ENCODE peak calls at places on chromosomes 3 and 15, in four cellular contexts. R is HepG2, H is A549, K is K562. N is an unnamed sample.

GRCh38 chr15:89196994-89197393 is 24.4 kb downstream of the RLBP1 start:
- DNase-seq in R (peak; percentile 15), H (no peak), K (no peak), N (no peak)

GRCh38 chr3:171306631-171307030 is 153.6 kb downstream of the TNIK start:
- DNase-seq in R (no peak), H (peak; percentile 10), K (no peak), N (no peak)

GRCh38 chr3:97911459-97911858 is 60.8 kb downstream of the RIOX2 start:
- DNase-seq in R (no peak), H (no peak), K (no peak), N (no peak)

GRCh38 chr3:24662449-24663345 is 168.0 kb upstream of the THRB start:
- DNase-seq in R (no peak), H (no peak), K (no peak), N (no peak)

GRCh38 chr3:136787226-136787793 is 31.6 kb upstream of the SLC35G2 start:
- DNase-seq in R (peak; percentile 27), H (no peak), K (peak; percentile 12), N (no peak)

GRCh38 chr3:155676252-155676981 is 68.5 kb downstream of the PLCH1 start:
- DNase-seq in R (no peak), H (peak; percentile 13), K (no peak), N (peak; percentile 9)

GRCh38 chr3:183515968-183516851 is 39.3 kb downstream of the KLHL6 start:
- DNase-seq in R (no peak), H (no peak), K (no peak), N (no peak)

GRCh38 chr3:153001428-153001827 is 160.6 kb upstream of the RAP2B start:
- DNase-seq in R (no peak), H (no peak), K (no peak), N (no peak)

GRCh38 chr3:46646700-46647099 is 34.4 kb downstream of the FAM240A start:
- DNase-seq in R (no peak), H (no peak), K (no peak), N (no peak)

GRCh38 chr3:81723732-81724313 is 37.6 kb downstream of the GBE1 start:
- DNase-seq in R (peak; percentile 41), H (peak; percentile 56), K (no peak), N (no peak)

GRCh38 chr15:61798631-61799030 is 261.6 kb downstream of the VPS13C start:
- DNase-seq in R (no peak), H (no peak), K (no peak), N (no peak)

GRCh38 chr15:68408971-68409370 is 23.0 kb downstream of the ITGA11 start:
- DNase-seq in R (no peak), H (no peak), K (no peak), N (no peak)

GRCh38 chr15:88467935-88468528 is 524 bp downstream of the MRPS11 start:
- DNase-seq in R (no peak), H (peak; percentile 25), K (peak; percentile 27), N (no peak)

GRCh38 chr3:15636028-15636709 is 34.6 kb downstream of the BTD start:
- DNase-seq in R (no peak), H (peak; percentile 78), K (no peak), N (no peak)

GRCh38 chr15:74843891-74844299 is 939 bp upstream of the ULK3 start:
- DNase-seq in R (no peak), H (no peak), K (peak; percentile 75), N (no peak)

GRCh38 chr3:7421065-7421464 is 560.1 kb downstream of the GRM7 start:
- DNase-seq in R (no peak), H (no peak), K (no peak), N (no peak)

GRCh38 chr3:122678496-122678895 is 2.1 kb upstream of the PARP14 start:
- DNase-seq in R (no peak), H (no peak), K (no peak), N (no peak)

DNA sequence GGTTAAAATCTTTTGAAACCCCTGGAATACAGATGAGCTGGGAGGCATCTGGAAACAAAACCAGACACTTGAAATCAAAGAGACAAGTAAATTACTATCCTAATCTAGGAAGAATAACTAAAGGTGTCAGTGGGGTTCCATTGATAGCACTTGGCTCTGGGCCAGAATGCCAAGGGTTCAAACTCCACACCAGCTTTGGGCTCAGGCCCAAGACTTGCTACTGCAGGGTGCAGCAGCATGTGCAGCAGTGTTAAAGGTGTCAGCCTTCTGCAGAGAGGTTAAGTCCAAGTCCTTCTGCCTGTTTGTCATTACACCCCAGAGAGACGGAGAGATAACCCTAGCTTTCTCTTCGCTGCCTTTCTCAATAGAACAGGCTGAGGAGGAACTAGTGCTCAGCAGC is 273.9 kb downstream of the TIGIT start:
- DNase-seq in R (no peak), H (no peak), K (no peak), N (no peak)
- TF ChIP-seq PHF8 in R (no peak), H (no peak), K (no peak), N (no peak)

GRCh38 chr15:100373037-100373896 is 31.5 kb upstream of the ADAMTS17 start:
- DNase-seq in R (no peak), H (no peak), K (no peak), N (no peak)
- TF ChIP-seq PHF8 in R (no peak), H (no peak), K (no peak), N (peak; percentile 31)

GRCh38 chr3:102165367-102165766 is 269.4 kb upstream of the ZPLD1 start:
- DNase-seq in R (no peak), H (no peak), K (no peak), N (no peak)
- TF ChIP-seq PHF8 in R (no peak), H (no peak), K (no peak), N (no peak)

GRCh38 chr3:195888311-195888761 is 20.0 kb downstream of the TNK2 start:
- DNase-seq in R (no peak), H (no peak), K (no peak), N (no peak)
- TF ChIP-seq PHF8 in R (no peak), H (no peak), K (no peak), N (no peak)

GRCh38 chr3:52848617-52849016 is 13.8 kb upstream of the MUSTN1 start:
- DNase-seq in R (no peak), H (peak; percentile 9), K (no peak), N (no peak)
- TF ChIP-seq PHF8 in R (no peak), H (no peak), K (no peak), N (no peak)

DNA sequence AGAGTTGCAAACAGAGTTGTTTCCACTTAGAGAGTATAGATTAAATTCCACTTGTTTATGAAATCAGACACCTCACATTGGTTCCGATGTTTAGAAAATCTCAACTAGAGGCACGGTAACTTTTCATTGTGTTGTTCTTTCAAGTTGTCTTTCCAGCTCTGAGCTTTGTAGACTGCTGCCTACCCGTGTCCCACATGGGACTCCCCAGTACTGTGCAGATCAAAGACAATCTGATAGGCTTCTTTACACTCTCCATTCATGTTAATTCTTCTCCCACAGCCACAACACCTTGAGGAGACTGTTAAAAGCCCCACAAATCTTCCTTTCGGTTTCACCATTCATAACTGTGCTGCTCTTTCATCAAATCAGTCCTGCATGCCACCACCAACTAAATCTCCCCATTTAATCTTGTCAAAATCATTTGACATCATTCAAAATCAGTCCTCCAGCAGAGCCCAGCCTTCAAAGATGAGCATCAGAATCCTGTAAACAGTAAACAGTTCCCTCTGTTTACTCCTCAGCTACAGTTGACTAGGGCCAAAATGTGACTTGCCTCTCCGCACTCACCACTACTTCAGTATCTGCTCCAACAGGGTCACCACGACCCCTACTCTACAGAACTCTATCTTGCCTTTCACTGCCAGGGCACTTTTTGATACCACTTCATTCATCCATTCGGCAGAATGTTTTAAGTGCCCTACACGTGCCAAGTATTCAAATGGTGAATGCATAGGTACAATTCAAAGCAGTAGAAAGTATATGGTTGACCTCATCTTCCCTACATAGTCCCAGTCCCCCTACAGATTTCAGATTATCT is 8.3 kb downstream of the ANXA2 start:
- DNase-seq in R (no peak), H (no peak), K (no peak), N (no peak)
- TF ChIP-seq PHF8 in R (no peak), H (no peak), K (no peak), N (no peak)

GRCh38 chr3:148150141-148150540 is 547.6 kb upstream of the AGTR1 start:
- DNase-seq in R (no peak), H (no peak), K (no peak), N (no peak)

GRCh38 chr3:148149556-148149955 is 548.1 kb upstream of the AGTR1 start:
- DNase-seq in R (no peak), H (no peak), K (no peak), N (no peak)

GRCh38 chr3:148146241-148146640 is 551.5 kb upstream of the AGTR1 start:
- DNase-seq in R (no peak), H (no peak), K (no peak), N (no peak)

GRCh38 chr3:148147896-148148295 is 549.8 kb upstream of the AGTR1 start:
- DNase-seq in R (no peak), H (no peak), K (no peak), N (no peak)

GRCh38 chr3:148146947-148147346 is 550.8 kb upstream of the AGTR1 start:
- DNase-seq in R (no peak), H (no peak), K (no peak), N (no peak)
- TF ChIP-seq PHF8 in R (no peak), H (no peak), K (no peak), N (no peak)

DNA sequence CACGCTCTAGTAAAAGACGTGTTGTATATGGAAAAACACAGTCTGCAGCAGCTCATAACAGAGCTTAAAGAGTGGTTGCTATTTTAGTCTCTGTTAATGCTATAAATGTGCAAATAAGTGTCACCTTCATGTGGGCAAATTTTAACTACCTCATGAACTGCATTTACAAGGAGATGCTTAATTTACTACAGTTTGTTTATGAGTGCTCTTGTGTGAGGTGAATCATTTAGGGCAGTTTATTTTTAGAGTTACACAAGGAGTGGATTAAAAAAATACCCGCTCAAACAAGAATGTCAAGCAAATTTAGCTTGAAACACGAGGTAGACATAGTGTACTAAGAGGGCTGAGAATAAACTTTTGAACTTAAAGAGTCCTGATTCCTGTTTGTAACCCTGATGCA is 579.0 kb downstream of the MFSD1 start:
- DNase-seq in R (no peak), H (no peak), K (no peak), N (no peak)
- TF ChIP-seq PHF8 in R (no peak), H (no peak), K (no peak), N (no peak)